ENCODE peak calls at places on chromosomes 13 and 19, in five cellular contexts. One of them, this sample, is unnamed. For H3K36me3, the result is how much of the 10 kb centered on the place peaks cover.

GRCh38 chr13:98476106-98476505 is 100.8 kb downstream of the STK24 start:
- DNase-seq in gastrocnemius medialis: no peak
- DNase-seq in PC-9: no peak
- DNase-seq in CD8-positive, alpha-beta T cell: peak
- DNase-seq in thoracic aorta: no peak
- DNase-seq in this sample: no peak

GRCh38 chr13:19184176-19184575 is 2.6 kb upstream of the TUBA3C start:
- DNase-seq in gastrocnemius medialis: no peak
- DNase-seq in PC-9: no peak
- DNase-seq in CD8-positive, alpha-beta T cell: peak
- DNase-seq in thoracic aorta: no peak
- DNase-seq in this sample: no peak

GRCh38 chr13:76820759-76821158 is 65.4 kb downstream of the KCTD12 start:
- DNase-seq in gastrocnemius medialis: peak
- DNase-seq in PC-9: no peak
- DNase-seq in CD8-positive, alpha-beta T cell: no peak
- DNase-seq in thoracic aorta: no peak
- DNase-seq in this sample: no peak

GRCh38 chr13:113013303-113013702 is 44.3 kb downstream of the MCF2L start:
- DNase-seq in gastrocnemius medialis: no peak
- DNase-seq in PC-9: peak
- DNase-seq in CD8-positive, alpha-beta T cell: no peak
- DNase-seq in thoracic aorta: no peak
- DNase-seq in this sample: no peak

GRCh38 chr19:1213391-1214286 is 8.1 kb downstream of the STK11 start:
- DNase-seq in gastrocnemius medialis: peak
- DNase-seq in PC-9: no peak
- DNase-seq in CD8-positive, alpha-beta T cell: no peak
- DNase-seq in thoracic aorta: no peak
- DNase-seq in this sample: no peak

GRCh38 chr13:52454459-52454824 is 836 bp upstream of the CKAP2 start:
- DNase-seq in gastrocnemius medialis: no peak
- DNase-seq in PC-9: no peak
- DNase-seq in CD8-positive, alpha-beta T cell: peak
- DNase-seq in thoracic aorta: no peak
- DNase-seq in this sample: no peak

GRCh38 chr13:49784886-49785570 is 7.5 kb downstream of the KPNA3 start:
- DNase-seq in gastrocnemius medialis: peak
- DNase-seq in PC-9: no peak
- DNase-seq in CD8-positive, alpha-beta T cell: no peak
- DNase-seq in thoracic aorta: no peak
- DNase-seq in this sample: no peak

GRCh38 chr13:112748947-112749346 is 59.1 kb downstream of the ATP11A start:
- DNase-seq in gastrocnemius medialis: no peak
- DNase-seq in PC-9: no peak
- DNase-seq in CD8-positive, alpha-beta T cell: no peak
- DNase-seq in thoracic aorta: no peak
- DNase-seq in this sample: no peak

GRCh38 chr19:13824703-13825102 is 29.5 kb downstream of the ZSWIM4 start:
- DNase-seq in gastrocnemius medialis: no peak
- DNase-seq in PC-9: no peak
- DNase-seq in CD8-positive, alpha-beta T cell: no peak
- DNase-seq in thoracic aorta: no peak
- DNase-seq in this sample: no peak

GRCh38 chr19:33702606-33703437 is 81.1 kb downstream of the CHST8 start:
- DNase-seq in gastrocnemius medialis: no peak
- DNase-seq in PC-9: no peak
- DNase-seq in CD8-positive, alpha-beta T cell: no peak
- DNase-seq in thoracic aorta: no peak
- DNase-seq in this sample: no peak

GRCh38 chr19:9936151-9937000 is at the start of gene OLFM2:
- DNase-seq in gastrocnemius medialis: no peak
- DNase-seq in PC-9: no peak
- DNase-seq in CD8-positive, alpha-beta T cell: no peak
- DNase-seq in thoracic aorta: no peak
- DNase-seq in this sample: no peak

GRCh38 chr13:113327766-113328391 is 30.8 kb downstream of the LAMP1 start:
- DNase-seq in gastrocnemius medialis: peak
- DNase-seq in PC-9: no peak
- DNase-seq in CD8-positive, alpha-beta T cell: no peak
- DNase-seq in thoracic aorta: no peak
- DNase-seq in this sample: no peak

GRCh38 chr13:41973247-41973741 is 12.4 kb upstream of the VWA8 start:
- DNase-seq in gastrocnemius medialis: no peak
- DNase-seq in PC-9: no peak
- DNase-seq in CD8-positive, alpha-beta T cell: no peak
- DNase-seq in thoracic aorta: no peak
- DNase-seq in this sample: no peak

GRCh38 chr13:73335226-73335625 is 276.4 kb downstream of the KLF5 start:
- DNase-seq in gastrocnemius medialis: no peak
- DNase-seq in PC-9: no peak
- DNase-seq in CD8-positive, alpha-beta T cell: no peak
- DNase-seq in thoracic aorta: no peak
- DNase-seq in this sample: no peak

GRCh38 chr19:32168111-32168510 is 177.3 kb upstream of the ZNF507 start:
- DNase-seq in gastrocnemius medialis: no peak
- DNase-seq in PC-9: no peak
- DNase-seq in CD8-positive, alpha-beta T cell: no peak
- DNase-seq in thoracic aorta: no peak
- DNase-seq in this sample: no peak

GRCh38 chr13:73366241-73366640 is 307.4 kb downstream of the KLF5 start:
- DNase-seq in gastrocnemius medialis: no peak
- DNase-seq in PC-9: no peak
- DNase-seq in CD8-positive, alpha-beta T cell: no peak
- DNase-seq in thoracic aorta: no peak
- DNase-seq in this sample: no peak

GRCh38 chr13:79831556-79831955 is 350.6 kb downstream of the NDFIP2 start:
- DNase-seq in gastrocnemius medialis: no peak
- DNase-seq in PC-9: no peak
- DNase-seq in CD8-positive, alpha-beta T cell: no peak
- DNase-seq in thoracic aorta: no peak
- DNase-seq in this sample: no peak

GRCh38 chr13:58300224-58300623 is 668.7 kb downstream of the PCDH17 start:
- DNase-seq in gastrocnemius medialis: no peak
- DNase-seq in PC-9: no peak
- DNase-seq in CD8-positive, alpha-beta T cell: no peak
- DNase-seq in thoracic aorta: no peak
- DNase-seq in this sample: no peak

GRCh38 chr19:38649305-38650179 is 2.1 kb downstream of the ACTN4 start:
- DNase-seq in gastrocnemius medialis: no peak
- DNase-seq in PC-9: peak
- DNase-seq in CD8-positive, alpha-beta T cell: no peak
- DNase-seq in thoracic aorta: no peak
- DNase-seq in this sample: no peak

GRCh38 chr19:36209372-36209771 is 5.1 kb downstream of the ZNF565 start:
- DNase-seq in gastrocnemius medialis: no peak
- DNase-seq in PC-9: no peak
- DNase-seq in CD8-positive, alpha-beta T cell: no peak
- DNase-seq in thoracic aorta: no peak
- DNase-seq in this sample: no peak

GRCh38 chr19:625257-625656 is 8.1 kb downstream of the POLRMT start:
- DNase-seq in gastrocnemius medialis: no peak
- DNase-seq in PC-9: no peak
- DNase-seq in CD8-positive, alpha-beta T cell: no peak
- DNase-seq in thoracic aorta: no peak
- DNase-seq in this sample: no peak

GRCh38 chr19:52099497-52100138 is 4.1 kb upstream of the ZNF841 start:
- DNase-seq in gastrocnemius medialis: no peak
- DNase-seq in PC-9: no peak
- DNase-seq in CD8-positive, alpha-beta T cell: no peak
- DNase-seq in thoracic aorta: no peak
- DNase-seq in this sample: no peak

GRCh38 chr19:37333457-37333856 is 37.4 kb upstream of the ZNF527 start:
- DNase-seq in gastrocnemius medialis: no peak
- DNase-seq in PC-9: no peak
- DNase-seq in CD8-positive, alpha-beta T cell: no peak
- DNase-seq in thoracic aorta: no peak
- DNase-seq in this sample: no peak

DNA sequence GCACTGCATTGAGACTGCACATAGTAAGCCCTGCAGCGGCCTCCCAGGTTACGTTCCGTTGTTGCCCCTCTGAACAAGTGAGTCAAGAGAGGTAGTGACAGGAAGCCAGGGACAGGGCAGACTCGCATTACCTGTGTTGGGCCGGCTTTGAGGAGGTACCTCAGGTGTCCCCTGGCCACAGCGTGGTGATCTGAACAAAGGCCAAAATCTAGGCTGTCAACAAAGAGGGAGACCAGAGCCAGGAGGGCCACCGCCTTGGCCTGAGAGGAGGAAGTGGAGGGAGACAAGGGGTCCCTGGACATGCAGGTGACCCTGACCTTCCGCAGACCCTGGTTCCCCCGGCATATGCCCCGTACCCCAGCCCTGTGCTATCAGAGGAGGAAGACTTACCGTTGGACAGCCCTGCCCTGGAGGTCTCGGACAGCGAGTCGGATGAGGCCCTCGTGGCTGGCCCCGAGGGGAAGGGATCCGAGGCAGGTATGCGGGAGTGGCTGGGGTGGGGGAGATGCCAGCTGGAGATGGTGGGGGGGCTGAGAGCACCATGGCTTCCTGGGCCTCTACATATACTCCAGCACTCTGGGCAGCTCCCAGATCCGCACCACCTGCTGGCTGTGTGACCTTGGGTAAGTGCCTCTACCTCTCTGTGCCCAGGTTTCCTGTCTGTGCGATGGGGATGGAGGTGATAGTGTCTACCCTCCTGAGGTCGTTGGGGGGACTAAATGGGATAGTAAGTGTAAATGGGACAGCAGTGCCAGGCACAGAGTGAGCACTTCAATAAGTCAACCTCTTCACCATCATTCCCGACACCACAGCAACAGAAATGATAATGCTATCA is 4.8 kb downstream of the SPIB start:
- DNase-seq in gastrocnemius medialis: no peak
- DNase-seq in PC-9: no peak
- DNase-seq in CD8-positive, alpha-beta T cell: no peak
- DNase-seq in thoracic aorta: no peak
- DNase-seq in this sample: no peak
- H3K36me3 ChIP-seq in gastrocnemius medialis: under half
- H3K36me3 ChIP-seq in PC-9: under half
- H3K36me3 ChIP-seq in CD8-positive, alpha-beta T cell: under half
- H3K36me3 ChIP-seq in thoracic aorta: under half
- H3K36me3 ChIP-seq in this sample: under half

DNA sequence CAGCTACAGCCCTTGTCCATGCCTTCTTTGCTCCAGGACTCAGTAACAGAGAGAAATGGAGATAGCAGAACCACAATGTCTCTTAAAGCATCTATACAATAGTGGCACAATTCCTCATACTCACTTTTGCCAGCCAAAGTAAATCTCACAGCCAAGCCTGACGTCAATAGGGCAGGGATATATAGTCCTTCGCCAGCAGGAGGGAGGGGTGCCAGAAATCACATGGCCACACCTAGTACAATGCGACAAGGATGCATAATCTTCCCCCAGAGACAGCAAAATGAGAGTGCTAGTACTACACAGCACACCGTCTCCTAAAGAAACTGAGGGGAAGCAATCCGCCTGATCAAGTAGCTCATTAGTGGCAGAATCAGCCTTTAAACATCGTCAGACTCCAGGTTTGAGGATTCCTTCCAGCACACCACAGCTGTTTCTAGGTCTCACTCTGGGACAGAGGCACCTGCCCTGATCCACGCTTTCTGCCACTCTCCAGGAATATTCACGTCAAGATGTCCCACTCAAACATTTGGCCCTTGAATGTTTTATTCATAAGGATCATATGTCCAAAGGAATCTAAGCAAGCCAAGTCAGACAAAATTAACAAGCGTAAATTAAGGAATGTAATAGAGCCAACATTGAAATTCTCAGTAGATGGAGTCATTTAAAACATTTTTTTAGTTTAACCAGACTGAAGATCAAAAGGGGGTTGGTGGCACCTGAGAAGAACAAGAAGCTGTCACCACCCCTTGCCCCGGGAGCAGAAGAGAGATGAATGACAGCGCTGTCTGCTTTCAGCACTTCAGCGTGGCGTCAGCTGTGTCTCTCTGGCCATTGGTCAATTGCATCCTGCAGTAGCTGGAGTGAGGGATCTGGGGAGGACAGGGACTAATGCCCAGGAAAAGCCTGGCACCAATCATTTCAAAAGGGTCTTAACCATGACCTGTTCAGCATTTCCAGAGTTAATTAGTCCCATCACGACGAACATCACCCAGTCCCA is 63.6 kb upstream of the SERP2 start:
- DNase-seq in gastrocnemius medialis: peak
- DNase-seq in PC-9: no peak
- DNase-seq in CD8-positive, alpha-beta T cell: no peak
- DNase-seq in thoracic aorta: no peak
- DNase-seq in this sample: no peak
- H3K4me3 ChIP-seq in gastrocnemius medialis: peak
- H3K4me3 ChIP-seq in PC-9: no peak
- H3K4me3 ChIP-seq in CD8-positive, alpha-beta T cell: no peak
- H3K4me3 ChIP-seq in thoracic aorta: no peak
- H3K4me3 ChIP-seq in this sample: no peak

DNA sequence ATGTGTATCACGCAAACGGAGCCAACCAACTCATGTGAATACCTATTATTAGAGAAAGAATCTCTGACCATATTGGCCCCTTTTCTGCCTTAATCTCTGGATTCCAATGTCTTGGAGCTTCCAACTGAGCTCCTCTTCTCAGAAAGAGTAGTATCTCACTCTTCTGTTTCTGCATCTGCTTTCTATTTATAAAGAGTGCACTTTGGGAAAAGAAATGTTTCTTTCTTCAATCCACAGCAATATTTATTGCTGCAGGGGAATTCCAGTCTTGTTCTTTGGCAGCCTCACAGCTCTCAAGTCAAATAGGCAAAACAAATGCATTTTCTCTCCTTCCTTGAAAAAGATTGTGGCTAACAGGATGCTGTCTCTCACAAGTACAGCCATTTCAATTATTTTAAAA is 125.5 kb upstream of the NBEA start:
- DNase-seq in gastrocnemius medialis: no peak
- DNase-seq in PC-9: no peak
- DNase-seq in CD8-positive, alpha-beta T cell: no peak
- DNase-seq in thoracic aorta: no peak
- DNase-seq in this sample: no peak
- H3K27ac ChIP-seq in gastrocnemius medialis: no peak
- H3K27ac ChIP-seq in PC-9: no peak
- H3K27ac ChIP-seq in CD8-positive, alpha-beta T cell: no peak
- H3K27ac ChIP-seq in thoracic aorta: no peak
- H3K27ac ChIP-seq in this sample: no peak

DNA sequence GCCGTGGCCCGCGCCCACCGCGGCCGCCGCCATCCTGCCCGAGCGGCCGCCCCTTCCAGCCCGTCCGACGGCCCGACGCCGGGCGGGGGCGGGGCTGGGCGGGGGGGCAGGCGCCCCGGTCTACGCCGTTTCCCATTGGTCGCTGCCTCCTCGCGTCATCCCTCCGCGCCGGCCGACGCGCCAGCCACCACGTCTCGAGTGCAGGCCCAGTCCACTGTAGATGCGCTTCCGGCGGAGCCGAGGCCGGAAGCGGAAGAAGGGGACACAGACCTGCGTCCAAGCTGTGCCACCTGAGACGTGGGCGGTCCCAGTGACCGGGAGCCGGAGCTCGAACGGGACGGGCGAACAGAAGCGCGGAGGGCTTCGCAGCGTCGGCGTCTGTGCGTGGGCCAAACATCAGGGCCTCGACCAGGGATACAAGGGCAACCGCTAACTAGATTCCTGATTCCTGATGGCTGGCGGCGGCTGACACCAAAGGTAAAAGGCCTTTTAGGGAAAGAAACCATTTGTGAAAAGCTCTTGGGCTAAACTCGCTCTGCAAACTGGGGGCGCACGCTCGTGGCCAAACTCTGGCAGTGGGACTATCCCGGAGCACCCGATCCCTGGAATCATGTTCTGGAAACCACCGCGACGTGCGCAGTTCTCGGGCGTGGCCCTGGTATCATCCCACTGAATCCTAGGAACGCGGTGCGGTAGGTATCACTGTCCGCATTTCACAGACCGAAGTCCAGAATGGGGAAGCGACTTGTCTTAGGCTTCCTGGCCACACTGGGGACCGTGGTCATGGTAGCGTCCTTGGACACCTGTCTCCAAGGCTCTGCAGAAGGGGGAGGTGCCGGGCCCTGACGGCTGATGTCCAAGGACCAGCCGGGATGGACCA is at the start of gene SLC35E1:
- DNase-seq in gastrocnemius medialis: peak
- DNase-seq in PC-9: peak
- DNase-seq in CD8-positive, alpha-beta T cell: peak
- DNase-seq in thoracic aorta: peak
- DNase-seq in this sample: peak
- H3K36me3 ChIP-seq in gastrocnemius medialis: under half
- H3K36me3 ChIP-seq in PC-9: under half
- H3K36me3 ChIP-seq in CD8-positive, alpha-beta T cell: under half
- H3K36me3 ChIP-seq in thoracic aorta: under half
- H3K36me3 ChIP-seq in this sample: half or more

This sample was measured in SJSA1.